ENCODE peak calls at places on chromosome 22, in seven cellular contexts. One of them, this sample, is unnamed.

GRCh38 chr22:36385491-36386350 is 2.0 kb downstream of the MYH9 start:
- DNase-seq in stimulated activated CD8-positive, alpha-beta memory T cell treated with anti-CD3 and anti-CD28 coated beads, Interleukin-15, amount 100 ng/mL, for 1 hour: no peak
- DNase-seq in AG10803: peak
- DNase-seq in iPS DF 6.9: no peak
- DNase-seq in brain microvascular endothelial cell: no peak
- DNase-seq in CD4-positive, CD25-positive, alpha-beta regulatory T cell: peak
- DNase-seq in MM.1S: peak
- DNase-seq in this sample: no peak

GRCh38 chr22:33853200-33854097 is 66.8 kb downstream of the LARGE1 start:
- DNase-seq in stimulated activated CD8-positive, alpha-beta memory T cell treated with anti-CD3 and anti-CD28 coated beads, Interleukin-15, amount 100 ng/mL, for 1 hour: no peak
- DNase-seq in AG10803: peak
- DNase-seq in iPS DF 6.9: no peak
- DNase-seq in brain microvascular endothelial cell: peak
- DNase-seq in CD4-positive, CD25-positive, alpha-beta regulatory T cell: no peak
- DNase-seq in MM.1S: peak
- DNase-seq in this sample: peak

GRCh38 chr22:16801571-16801970 is 23.6 kb downstream of the XKR3 start:
- DNase-seq in stimulated activated CD8-positive, alpha-beta memory T cell treated with anti-CD3 and anti-CD28 coated beads, Interleukin-15, amount 100 ng/mL, for 1 hour: no peak
- DNase-seq in AG10803: no peak
- DNase-seq in iPS DF 6.9: no peak
- DNase-seq in brain microvascular endothelial cell: no peak
- DNase-seq in CD4-positive, CD25-positive, alpha-beta regulatory T cell: no peak
- DNase-seq in MM.1S: no peak
- DNase-seq in this sample: no peak

GRCh38 chr22:27906241-27906640 is 12.8 kb downstream of the PITPNB start:
- DNase-seq in stimulated activated CD8-positive, alpha-beta memory T cell treated with anti-CD3 and anti-CD28 coated beads, Interleukin-15, amount 100 ng/mL, for 1 hour: no peak
- DNase-seq in AG10803: peak
- DNase-seq in iPS DF 6.9: no peak
- DNase-seq in brain microvascular endothelial cell: no peak
- DNase-seq in CD4-positive, CD25-positive, alpha-beta regulatory T cell: no peak
- DNase-seq in MM.1S: no peak
- DNase-seq in this sample: no peak

GRCh38 chr22:44648085-44648820 is 53.8 kb upstream of the PRR5 start:
- DNase-seq in stimulated activated CD8-positive, alpha-beta memory T cell treated with anti-CD3 and anti-CD28 coated beads, Interleukin-15, amount 100 ng/mL, for 1 hour: no peak
- DNase-seq in AG10803: peak
- DNase-seq in iPS DF 6.9: no peak
- DNase-seq in brain microvascular endothelial cell: no peak
- DNase-seq in CD4-positive, CD25-positive, alpha-beta regulatory T cell: no peak
- DNase-seq in MM.1S: no peak
- DNase-seq in this sample: no peak

GRCh38 chr22:38681784-38682335 is at the start of gene TOMM22:
- DNase-seq in stimulated activated CD8-positive, alpha-beta memory T cell treated with anti-CD3 and anti-CD28 coated beads, Interleukin-15, amount 100 ng/mL, for 1 hour: peak
- DNase-seq in AG10803: peak
- DNase-seq in iPS DF 6.9: peak
- DNase-seq in brain microvascular endothelial cell: peak
- DNase-seq in CD4-positive, CD25-positive, alpha-beta regulatory T cell: peak
- DNase-seq in MM.1S: peak
- DNase-seq in this sample: peak

GRCh38 chr22:44799077-44799931 is 46.9 kb downstream of the ARHGAP8 start:
- DNase-seq in stimulated activated CD8-positive, alpha-beta memory T cell treated with anti-CD3 and anti-CD28 coated beads, Interleukin-15, amount 100 ng/mL, for 1 hour: no peak
- DNase-seq in AG10803: no peak
- DNase-seq in iPS DF 6.9: no peak
- DNase-seq in brain microvascular endothelial cell: no peak
- DNase-seq in CD4-positive, CD25-positive, alpha-beta regulatory T cell: no peak
- DNase-seq in MM.1S: no peak
- DNase-seq in this sample: no peak

GRCh38 chr22:32562396-32562795 is 87.8 kb downstream of the FBXO7 start:
- DNase-seq in stimulated activated CD8-positive, alpha-beta memory T cell treated with anti-CD3 and anti-CD28 coated beads, Interleukin-15, amount 100 ng/mL, for 1 hour: no peak
- DNase-seq in AG10803: peak
- DNase-seq in iPS DF 6.9: no peak
- DNase-seq in brain microvascular endothelial cell: no peak
- DNase-seq in CD4-positive, CD25-positive, alpha-beta regulatory T cell: no peak
- DNase-seq in MM.1S: no peak
- DNase-seq in this sample: no peak

GRCh38 chr22:38305481-38306448 is 11.5 kb downstream of the CSNK1E start:
- DNase-seq in stimulated activated CD8-positive, alpha-beta memory T cell treated with anti-CD3 and anti-CD28 coated beads, Interleukin-15, amount 100 ng/mL, for 1 hour: no peak
- DNase-seq in AG10803: no peak
- DNase-seq in iPS DF 6.9: no peak
- DNase-seq in brain microvascular endothelial cell: no peak
- DNase-seq in CD4-positive, CD25-positive, alpha-beta regulatory T cell: no peak
- DNase-seq in MM.1S: peak
- DNase-seq in this sample: peak

GRCh38 chr22:35533365-35534029 is 7.1 kb upstream of the RASD2 start:
- DNase-seq in stimulated activated CD8-positive, alpha-beta memory T cell treated with anti-CD3 and anti-CD28 coated beads, Interleukin-15, amount 100 ng/mL, for 1 hour: no peak
- DNase-seq in AG10803: no peak
- DNase-seq in iPS DF 6.9: no peak
- DNase-seq in brain microvascular endothelial cell: no peak
- DNase-seq in CD4-positive, CD25-positive, alpha-beta regulatory T cell: no peak
- DNase-seq in MM.1S: no peak
- DNase-seq in this sample: no peak

GRCh38 chr22:42279425-42280020 is 9.1 kb upstream of the TCF20 start:
- DNase-seq in stimulated activated CD8-positive, alpha-beta memory T cell treated with anti-CD3 and anti-CD28 coated beads, Interleukin-15, amount 100 ng/mL, for 1 hour: no peak
- DNase-seq in AG10803: no peak
- DNase-seq in iPS DF 6.9: no peak
- DNase-seq in brain microvascular endothelial cell: no peak
- DNase-seq in CD4-positive, CD25-positive, alpha-beta regulatory T cell: no peak
- DNase-seq in MM.1S: no peak
- DNase-seq in this sample: no peak